ENCODE peak calls at places on chromosomes 11 and 22, in ten cellular contexts. A is AG04449; B is fibroblast of mammary gland; O is NB4; I is esophagus squamous epithelium; R is heart left ventricle; U is fibroblast of pulmonary artery; M is foreskin keratinocyte; Q is transverse colon; Y is CD4-positive, alpha-beta T cell. P is an unnamed sample.
A peak's percentile ranks its signal among the peaks of the same experiment; 100 is the strongest.

GRCh38 chr11:32827276-32827675 is 2.5 kb upstream of the PRRG4 start:
- DNase-seq in B (no peak), Y (no peak), M (no peak), A (no peak), I (no peak), O (no peak), U (no peak), Q (no peak), R (no peak), P (no peak)

GRCh38 chr22:27844656-27845602 is 43.4 kb upstream of the MN1 start:
- DNase-seq in M (no peak), Q (no peak), U (peak; percentile 28), Y (no peak), O (no peak), B (no peak), I (no peak), A (no peak), R (no peak), P (no peak)

GRCh38 chr11:61157743-61158142 is 3.5 kb downstream of the VPS37C start:
- DNase-seq in I (no peak), U (no peak), B (no peak), R (no peak), A (no peak), Q (no peak), Y (no peak), O (no peak), M (no peak), P (no peak)

GRCh38 chr11:58763120-58763490 is 31.4 kb upstream of the GLYAT start:
- DNase-seq in I (no peak), O (no peak), M (no peak), B (no peak), Y (no peak), A (no peak), U (no peak), R (no peak), Q (no peak), P (no peak)

GRCh38 chr22:36480941-36481392 is 473 bp downstream of the TXN2 start:
- DNase-seq in I (no peak), U (no peak), M (no peak), Q (no peak), O (no peak), Y (no peak), R (no peak), B (no peak), A (no peak), P (no peak)

GRCh38 chr11:47607380-47607779 is 13.2 kb upstream of the C1QTNF4 start:
- DNase-seq in Y (no peak), I (no peak), U (peak; percentile 89), B (peak; percentile 99), O (no peak), A (peak; percentile 76), M (no peak), R (peak; percentile 69), Q (no peak), P (peak; percentile 67)

GRCh38 chr11:78022397-78023396 is at the start of gene KCTD14:
- DNase-seq in M (peak; percentile 52), Y (no peak), B (no peak), R (peak; percentile 33), A (no peak), U (no peak), Q (peak; percentile 69), I (no peak), O (no peak), P (no peak)

GRCh38 chr11:43573233-43573632 is 107.3 kb upstream of the HSD17B12 start:
- DNase-seq in O (peak; percentile 56), Y (no peak), U (peak; percentile 29), A (no peak), R (no peak), B (peak; percentile 39), M (no peak), I (no peak), Q (no peak), P (no peak)

GRCh38 chr11:108871867-108872266 is 207.0 kb downstream of the DDX10 start:
- DNase-seq in U (no peak), O (no peak), B (no peak), M (no peak), Q (no peak), R (no peak), I (no peak), A (no peak), Y (no peak), P (no peak)

GRCh38 chr11:18192988-18193387 is 20.4 kb downstream of the MRGPRX4 start:
- DNase-seq in A (no peak), Q (no peak), B (no peak), Y (no peak), R (no peak), M (peak; percentile 26), I (no peak), U (no peak), O (no peak), P (no peak)

GRCh38 chr11:86958259-86958658 is 3.1 kb upstream of the FZD4 start:
- DNase-seq in R (no peak), B (no peak), A (no peak), Q (no peak), U (no peak), M (no peak), O (no peak), Y (no peak), I (no peak), P (no peak)

GRCh38 chr11:86955111-86955673 is at the start of gene FZD4:
- DNase-seq in I (no peak), A (no peak), M (peak; percentile 13), R (peak; percentile 94), Y (peak; percentile 16), B (peak; percentile 75), U (peak; percentile 90), Q (peak; percentile 93), O (peak; percentile 89), P (peak; percentile 72)

GRCh38 chr11:86954288-86955110 is 696 bp downstream of the FZD4 start:
- DNase-seq in M (peak; percentile 12), Y (no peak), B (no peak), Q (peak; percentile 14), U (no peak), A (no peak), R (peak; percentile 45), O (peak; percentile 23), I (no peak), P (no peak)

GRCh38 chr11:86952933-86953637 is 2.1 kb downstream of the FZD4 start:
- DNase-seq in R (no peak), U (peak; percentile 50), Y (no peak), B (peak; percentile 69), O (no peak), I (no peak), M (no peak), A (no peak), Q (no peak), P (no peak)

GRCh38 chr11:86955674-86956522 is 703 bp upstream of the FZD4 start:
- DNase-seq in R (peak; percentile 92), A (no peak), M (peak; percentile 74), I (no peak), U (peak; percentile 84), Y (no peak), O (peak; percentile 77), B (peak; percentile 58), Q (peak; percentile 85), P (no peak)
- TF ChIP-seq CTCF in R (peak; percentile 42), A (peak; percentile 30), M (peak; percentile 47), I (peak; percentile 25), U (no peak), Y (no peak), O (peak; percentile 19), B (no peak), Q (peak; percentile 18), P (no peak)

GRCh38 chr11:2215230-2215560 is 43.6 kb upstream of the TH start:
- DNase-seq in O (no peak), R (no peak), Q (no peak), B (no peak), Y (no peak), M (no peak), I (no peak), A (no peak), U (no peak), P (no peak)

GRCh38 chr11:2217211-2218081 is 45.8 kb upstream of the TH start:
- DNase-seq in R (peak; percentile 23), M (no peak), Q (no peak), U (no peak), O (no peak), I (no peak), Y (no peak), B (no peak), A (no peak), P (no peak)

GRCh38 chr11:2214527-2215229 is 43.1 kb upstream of the TH start:
- DNase-seq in M (no peak), I (no peak), U (no peak), O (no peak), A (no peak), Y (no peak), R (peak; percentile 22), B (no peak), Q (no peak), P (no peak)

GRCh38 chr11:2216400-2217064 is 44.9 kb upstream of the TH start:
- DNase-seq in R (no peak), O (peak; percentile 32), B (no peak), A (no peak), Q (no peak), U (no peak), M (no peak), I (no peak), Y (no peak), P (no peak)

DNA sequence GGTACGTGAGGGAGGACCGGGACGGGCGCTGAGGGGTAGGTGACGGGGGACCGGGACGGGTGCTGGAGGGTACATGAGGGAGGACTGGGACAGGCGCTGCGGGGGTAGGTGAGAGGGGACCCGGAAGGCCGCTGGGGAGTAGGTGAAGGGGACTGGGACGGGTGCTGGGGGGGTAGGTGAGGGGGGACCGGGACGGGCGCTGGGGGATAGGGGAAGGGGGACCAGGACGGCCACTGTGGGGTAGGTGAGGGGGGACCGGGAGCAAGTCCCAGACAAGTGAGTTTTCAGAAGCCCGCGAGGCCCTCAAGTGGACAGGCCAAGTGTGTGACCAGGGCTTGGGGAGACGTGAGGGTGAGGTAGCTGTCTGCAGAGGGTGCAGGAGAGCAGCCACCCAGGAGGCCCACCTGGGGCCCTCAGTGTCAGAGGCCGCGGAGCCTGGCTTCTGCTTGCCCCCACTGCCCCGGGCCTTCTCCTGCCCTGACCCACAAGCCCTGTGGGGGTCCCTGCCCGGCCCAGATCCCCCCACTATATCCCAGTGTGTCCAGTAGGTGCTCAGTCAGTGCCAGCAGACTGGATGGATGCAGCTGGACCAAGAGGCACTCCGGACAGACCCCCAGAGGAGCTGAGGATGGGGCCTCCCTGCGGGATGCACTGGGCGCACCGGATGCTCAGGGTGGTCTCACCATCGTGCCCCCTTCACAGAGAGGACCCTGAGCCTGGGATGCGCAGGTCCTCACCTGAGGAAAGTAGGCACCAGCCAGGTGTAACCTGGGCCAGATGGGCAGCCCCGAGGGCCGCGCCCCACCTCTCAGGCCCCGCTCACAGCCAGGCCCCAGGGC is 44.2 kb upstream of the TH start:
- DNase-seq in M (no peak), O (no peak), I (no peak), Q (no peak), U (no peak), B (no peak), A (no peak), Y (no peak), R (no peak), P (no peak)
- TF ChIP-seq CTCF in M (no peak), O (no peak), I (no peak), Q (no peak), U (no peak), B (no peak), A (no peak), Y (no peak), R (no peak), P (no peak)

GRCh38 chr11:96019271-96019670 is 95.4 kb upstream of the MTMR2 start:
- DNase-seq in R (no peak), M (no peak), O (no peak), Q (no peak), U (no peak), Y (no peak), A (no peak), B (no peak), I (no peak), P (no peak)
- TF ChIP-seq CTCF in R (no peak), M (no peak), O (no peak), Q (no peak), U (no peak), Y (no peak), A (no peak), B (no peak), I (no peak), P (no peak)

GRCh38 chr11:84564867-84565184 is 1062.3 kb downstream of the DLG2 start:
- DNase-seq in A (no peak), R (no peak), B (no peak), O (no peak), I (no peak), Q (no peak), M (no peak), U (no peak), Y (no peak), P (no peak)
- TF ChIP-seq CTCF in A (no peak), R (no peak), B (no peak), O (no peak), I (no peak), Q (no peak), M (no peak), U (no peak), Y (no peak), P (no peak)